ENCODE peak calls at places on chromosomes 3 and 15, in eight cellular contexts. One of them, this sample, is unnamed.

GRCh38 chr3:98972155-98972554 is 70.7 kb upstream of the DCBLD2 start:
- DNase-seq in spleen: no peak
- DNase-seq in DND-41: no peak
- DNase-seq in OCI-LY7: no peak
- DNase-seq in lung: no peak
- DNase-seq in uterus: no peak
- DNase-seq in breast epithelium: no peak
- DNase-seq in RWPE1: peak
- DNase-seq in this sample: no peak

GRCh38 chr3:15645740-15646490 is 44.4 kb downstream of the BTD start:
- DNase-seq in DND-41: no peak
- DNase-seq in uterus: peak
- DNase-seq in breast epithelium: no peak
- DNase-seq in lung: no peak
- DNase-seq in spleen: no peak
- DNase-seq in OCI-LY7: no peak
- DNase-seq in RWPE1: peak
- DNase-seq in this sample: peak

GRCh38 chr3:35927441-35927840 is 288.1 kb downstream of the ARPP21 start:
- DNase-seq in uterus: no peak
- DNase-seq in DND-41: no peak
- DNase-seq in RWPE1: no peak
- DNase-seq in lung: no peak
- DNase-seq in breast epithelium: no peak
- DNase-seq in spleen: no peak
- DNase-seq in OCI-LY7: no peak
- DNase-seq in this sample: no peak

GRCh38 chr15:58473720-58474119 is 41.9 kb downstream of the LIPC start:
- DNase-seq in DND-41: no peak
- DNase-seq in uterus: no peak
- DNase-seq in OCI-LY7: no peak
- DNase-seq in spleen: no peak
- DNase-seq in breast epithelium: no peak
- DNase-seq in lung: no peak
- DNase-seq in RWPE1: peak
- DNase-seq in this sample: no peak

GRCh38 chr15:43439268-43439667 is 53.7 kb downstream of the TP53BP1 start:
- DNase-seq in uterus: no peak
- DNase-seq in spleen: no peak
- DNase-seq in lung: no peak
- DNase-seq in DND-41: no peak
- DNase-seq in breast epithelium: no peak
- DNase-seq in RWPE1: no peak
- DNase-seq in OCI-LY7: no peak
- DNase-seq in this sample: no peak

GRCh38 chr3:145070795-145071194 is 1090.2 kb downstream of the PLOD2 start:
- DNase-seq in RWPE1: no peak
- DNase-seq in DND-41: no peak
- DNase-seq in spleen: no peak
- DNase-seq in breast epithelium: no peak
- DNase-seq in uterus: no peak
- DNase-seq in OCI-LY7: no peak
- DNase-seq in lung: no peak
- DNase-seq in this sample: no peak

GRCh38 chr3:149473991-149474819 is at the start of gene TM4SF4:
- DNase-seq in DND-41: no peak
- DNase-seq in OCI-LY7: no peak
- DNase-seq in RWPE1: no peak
- DNase-seq in uterus: no peak
- DNase-seq in breast epithelium: no peak
- DNase-seq in spleen: no peak
- DNase-seq in lung: no peak
- DNase-seq in this sample: no peak

GRCh38 chr3:65854606-65855304 is 184.0 kb downstream of the MAGI1 start:
- DNase-seq in spleen: no peak
- DNase-seq in uterus: no peak
- DNase-seq in OCI-LY7: no peak
- DNase-seq in lung: no peak
- DNase-seq in RWPE1: no peak
- DNase-seq in DND-41: no peak
- DNase-seq in breast epithelium: no peak
- DNase-seq in this sample: no peak

GRCh38 chr3:195057716-195058115 is 213.2 kb downstream of the XXYLT1 start:
- DNase-seq in RWPE1: no peak
- DNase-seq in DND-41: no peak
- DNase-seq in breast epithelium: no peak
- DNase-seq in OCI-LY7: no peak
- DNase-seq in lung: no peak
- DNase-seq in uterus: no peak
- DNase-seq in spleen: no peak
- DNase-seq in this sample: no peak

GRCh38 chr3:57545636-57546268 is 1.6 kb upstream of the DNAH12 start:
- DNase-seq in lung: no peak
- DNase-seq in DND-41: no peak
- DNase-seq in breast epithelium: no peak
- DNase-seq in RWPE1: no peak
- DNase-seq in OCI-LY7: no peak
- DNase-seq in spleen: no peak
- DNase-seq in uterus: no peak
- DNase-seq in this sample: no peak

GRCh38 chr3:182105875-182106274 is 394.1 kb downstream of the SOX2 start:
- DNase-seq in breast epithelium: no peak
- DNase-seq in lung: no peak
- DNase-seq in spleen: no peak
- DNase-seq in DND-41: no peak
- DNase-seq in OCI-LY7: no peak
- DNase-seq in uterus: no peak
- DNase-seq in RWPE1: peak
- DNase-seq in this sample: no peak

DNA sequence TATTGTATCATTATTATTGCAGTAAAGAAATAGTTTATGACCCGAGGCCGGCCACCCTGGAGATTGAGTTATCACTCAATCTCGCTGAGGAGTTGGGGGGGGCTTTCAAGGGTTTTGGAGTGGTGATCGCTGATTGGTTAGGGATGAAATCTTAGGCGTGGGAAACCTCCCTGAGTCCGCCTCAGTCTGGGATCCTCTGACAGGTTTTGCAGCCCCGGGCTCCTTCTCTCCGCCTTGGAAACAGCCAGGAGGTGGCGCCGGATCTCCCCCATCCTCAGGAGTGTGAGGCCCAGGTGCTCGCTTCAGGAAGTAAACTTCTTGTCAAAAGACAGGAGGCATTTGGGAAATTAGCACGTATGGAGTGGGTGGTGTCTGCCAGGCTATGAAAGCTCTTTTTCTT is 41.1 kb upstream of the SEC61A1 start:
- DNase-seq in spleen: no peak
- DNase-seq in OCI-LY7: peak
- DNase-seq in lung: peak
- DNase-seq in RWPE1: peak
- DNase-seq in breast epithelium: no peak
- DNase-seq in DND-41: peak
- DNase-seq in uterus: no peak
- DNase-seq in this sample: no peak
- TF ChIP-seq CTCF in spleen: no peak
- TF ChIP-seq CTCF in OCI-LY7: peak
- TF ChIP-seq CTCF in lung: no peak
- TF ChIP-seq CTCF in RWPE1: peak
- TF ChIP-seq CTCF in breast epithelium: no peak
- TF ChIP-seq CTCF in DND-41: peak
- TF ChIP-seq CTCF in uterus: no peak
- TF ChIP-seq CTCF in this sample: peak

DNA sequence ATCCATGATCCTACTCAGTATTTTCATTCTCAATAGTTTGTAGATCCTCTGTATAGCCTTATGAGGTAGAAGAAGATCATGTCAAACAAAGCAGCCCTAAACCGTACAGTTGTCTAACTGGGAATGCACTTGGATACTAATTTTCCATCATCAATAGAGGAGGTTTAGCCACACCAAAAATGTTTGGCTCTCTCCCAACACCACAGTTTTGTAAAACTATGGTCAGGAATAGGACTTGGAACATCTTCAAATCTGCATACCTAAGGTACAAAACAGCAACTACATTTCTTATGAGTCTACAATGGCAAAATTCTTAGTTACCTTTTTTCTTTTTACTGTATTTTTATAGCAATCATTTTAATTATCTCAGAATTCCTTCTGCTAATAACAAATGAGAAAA is 1001.6 kb downstream of the ROBO2 start:
- DNase-seq in DND-41: no peak
- DNase-seq in uterus: no peak
- DNase-seq in RWPE1: no peak
- DNase-seq in lung: no peak
- DNase-seq in breast epithelium: no peak
- DNase-seq in OCI-LY7: no peak
- DNase-seq in spleen: no peak
- DNase-seq in this sample: no peak
- TF ChIP-seq CTCF in DND-41: no peak
- TF ChIP-seq CTCF in uterus: no peak
- TF ChIP-seq CTCF in RWPE1: no peak
- TF ChIP-seq CTCF in lung: no peak
- TF ChIP-seq CTCF in breast epithelium: no peak
- TF ChIP-seq CTCF in OCI-LY7: no peak
- TF ChIP-seq CTCF in spleen: no peak
- TF ChIP-seq CTCF in this sample: no peak

GRCh38 chr3:10515396-10515795 is 10.0 kb upstream of the ATP2B2 start:
- DNase-seq in uterus: no peak
- DNase-seq in DND-41: no peak
- DNase-seq in spleen: peak
- DNase-seq in OCI-LY7: peak
- DNase-seq in RWPE1: no peak
- DNase-seq in lung: no peak
- DNase-seq in breast epithelium: peak
- DNase-seq in this sample: no peak

GRCh38 chr3:10517616-10518015 is 12.2 kb upstream of the ATP2B2 start:
- DNase-seq in breast epithelium: peak
- DNase-seq in RWPE1: no peak
- DNase-seq in uterus: no peak
- DNase-seq in OCI-LY7: no peak
- DNase-seq in spleen: peak
- DNase-seq in DND-41: no peak
- DNase-seq in lung: no peak
- DNase-seq in this sample: peak

GRCh38 chr3:10514407-10515069 is 9.2 kb upstream of the ATP2B2 start:
- DNase-seq in breast epithelium: peak
- DNase-seq in OCI-LY7: no peak
- DNase-seq in spleen: peak
- DNase-seq in DND-41: no peak
- DNase-seq in lung: no peak
- DNase-seq in uterus: no peak
- DNase-seq in RWPE1: no peak
- DNase-seq in this sample: no peak

GRCh38 chr3:10516835-10517465 is 11.6 kb upstream of the ATP2B2 start:
- DNase-seq in DND-41: no peak
- DNase-seq in spleen: peak
- DNase-seq in lung: no peak
- DNase-seq in uterus: no peak
- DNase-seq in breast epithelium: peak
- DNase-seq in OCI-LY7: no peak
- DNase-seq in RWPE1: no peak
- DNase-seq in this sample: no peak

DNA sequence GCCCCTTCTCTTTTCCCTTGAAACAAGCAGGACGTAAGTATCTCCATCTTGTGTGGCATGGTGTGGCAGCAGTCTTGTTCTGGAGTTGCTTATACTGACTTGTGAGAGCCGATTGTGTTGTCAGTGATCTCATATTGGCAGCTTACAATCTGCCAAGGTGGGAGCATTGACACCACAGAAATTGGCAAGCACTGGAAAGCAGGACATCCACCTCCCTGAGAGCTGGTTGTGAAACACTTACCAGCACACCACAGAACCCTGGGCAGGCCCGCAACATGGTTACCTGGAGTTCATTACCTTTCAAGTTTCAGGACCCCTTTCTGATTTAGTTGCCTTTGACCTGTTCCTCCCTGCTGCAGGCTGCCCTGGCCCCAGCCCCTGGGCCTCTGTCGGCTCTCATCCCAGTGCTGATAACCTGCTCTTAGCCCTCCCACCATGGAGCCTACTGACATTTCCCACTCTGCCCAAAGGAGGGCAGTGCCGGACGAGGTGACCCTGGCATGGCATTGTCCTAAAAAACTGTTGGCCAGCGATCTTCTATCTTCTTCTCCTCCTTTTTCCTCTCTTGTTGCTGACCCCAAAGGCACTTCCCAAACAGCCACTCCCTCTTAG is 10.6 kb upstream of the ATP2B2 start:
- DNase-seq in DND-41: no peak
- DNase-seq in spleen: peak
- DNase-seq in breast epithelium: peak
- DNase-seq in uterus: no peak
- DNase-seq in lung: no peak
- DNase-seq in OCI-LY7: no peak
- DNase-seq in RWPE1: no peak
- DNase-seq in this sample: no peak
- TF ChIP-seq CTCF in DND-41: no peak
- TF ChIP-seq CTCF in spleen: no peak
- TF ChIP-seq CTCF in breast epithelium: no peak
- TF ChIP-seq CTCF in uterus: no peak
- TF ChIP-seq CTCF in lung: no peak
- TF ChIP-seq CTCF in OCI-LY7: peak
- TF ChIP-seq CTCF in RWPE1: no peak
- TF ChIP-seq CTCF in this sample: no peak

GRCh38 chr15:75145027-75145841 is 56.4 kb upstream of the C15orf39 start:
- DNase-seq in lung: no peak
- DNase-seq in OCI-LY7: no peak
- DNase-seq in spleen: no peak
- DNase-seq in RWPE1: no peak
- DNase-seq in uterus: no peak
- DNase-seq in breast epithelium: no peak
- DNase-seq in DND-41: peak
- DNase-seq in this sample: no peak
- TF ChIP-seq CTCF in lung: no peak
- TF ChIP-seq CTCF in OCI-LY7: no peak
- TF ChIP-seq CTCF in spleen: no peak
- TF ChIP-seq CTCF in RWPE1: no peak
- TF ChIP-seq CTCF in uterus: no peak
- TF ChIP-seq CTCF in breast epithelium: no peak
- TF ChIP-seq CTCF in DND-41: no peak
- TF ChIP-seq CTCF in this sample: no peak